ENCODE peak calls at places on chromosomes 7 and 10, in ten cellular contexts. Z is left cardiac atrium; A is NCI-H460; D is HFF-Myc; T is activated CD4-positive, CD25-positive, alpha-beta regulatory T cell treated with anti-CD3 and anti-CD28 coated beads, Interleukin-2, amount 50 U/mL, for 72 hours; H is activated T-cell treated with anti-CD3 and anti-CD28 coated beads for 48 hours; P is NCI-H1694 treated with DMSO at 0.1 percent for 48 hours; R is progenitor cell of endocrine pancreas; I is NCI-H2227 treated with DMSO at 0.1 percent for 48 hours; S is HEK293T. E is an unnamed sample.

GRCh38 chr7:67696878-67697277 is 700.2 kb downstream of the TYW1 start:
- DNase-seq in H (no peak), Z (no peak), D (no peak), A (no peak), S (no peak), R (no peak), T (no peak), I (no peak), P (no peak), E (no peak)

GRCh38 chr10:51881213-51881612 is 181.8 kb upstream of the CSTF2T start:
- DNase-seq in I (no peak), H (no peak), D (no peak), S (no peak), A (no peak), T (no peak), R (no peak), Z (no peak), P (no peak), E (no peak)

GRCh38 chr10:107859065-107859464 is 694.6 kb upstream of the SORCS1 start:
- DNase-seq in D (no peak), H (no peak), R (no peak), Z (no peak), P (no peak), I (no peak), T (no peak), S (no peak), A (no peak), E (no peak)

GRCh38 chr7:40276061-40276460 is 141.3 kb downstream of the SUGCT start:
- DNase-seq in S (no peak), H (no peak), I (no peak), Z (no peak), D (no peak), A (no peak), P (no peak), R (no peak), T (no peak), E (no peak)

GRCh38 chr7:1531979-1532455 is 1.5 kb downstream of the MAFK start:
- DNase-seq in D (no peak), R (no peak), T (no peak), P (no peak), H (no peak), S (no peak), Z (no peak), I (no peak), A (no peak), E (no peak)

GRCh38 chr7:39622609-39623311 is 612 bp upstream of the RALA start:
- DNase-seq in H (no peak), D (no peak), R (no peak), P (no peak), T (no peak), S (no peak), Z (no peak), I (peak), A (no peak), E (no peak)

GRCh38 chr7:55130554-55131198 is 111.9 kb downstream of the EGFR start:
- DNase-seq in R (no peak), T (no peak), Z (peak), H (no peak), A (no peak), I (no peak), P (no peak), S (no peak), D (no peak), E (peak)

GRCh38 chr10:79944428-79945395 is 4.2 kb downstream of the SFTPD start:
- DNase-seq in S (no peak), P (no peak), A (no peak), H (no peak), T (no peak), I (no peak), R (no peak), D (no peak), Z (no peak), E (no peak)

GRCh38 chr7:7848245-7848644 is 120.4 kb upstream of the GLCCI1 start:
- DNase-seq in I (no peak), T (no peak), D (no peak), Z (no peak), P (no peak), H (no peak), A (no peak), S (no peak), R (no peak), E (no peak)

GRCh38 chr7:139629392-139630082 is 106.1 kb downstream of the CLEC2L start:
- DNase-seq in A (no peak), H (no peak), P (no peak), S (no peak), Z (no peak), D (no peak), R (no peak), T (no peak), I (no peak), E (no peak)

E was measured in astrocyte.